ENCODE peak calls at places on chromosomes 2 and 18, in six cellular contexts. O is tibial artery; N is IMR-90; M is activated CD8-positive, alpha-beta T cell treated with anti-CD3 and anti-CD28 coated beads, Interleukin-2, amount 10 ng/mL, durations not matched to agents 7 days and 5 days; L is iPS-NIHi11; Z is activated gamma-delta T cell treated with Interleukin-2 at 50 U/mL for 16 hours. A is an unnamed sample.

GRCh38 chr2:8675543-8675942 is 6.3 kb upstream of the ID2 start:
- DNase-seq in Z (no peak), L (no peak), N (no peak), M (no peak), O (no peak), A (no peak)

GRCh38 chr2:234031207-234031606 is 19.3 kb upstream of the SPP2 start:
- DNase-seq in L (no peak), Z (no peak), M (no peak), N (peak), O (no peak), A (no peak)

GRCh38 chr2:24878341-24878740 is 41.7 kb downstream of the ADCY3 start:
- DNase-seq in L (no peak), O (no peak), N (no peak), M (no peak), Z (no peak), A (peak)

GRCh38 chr2:85377083-85377482 is 22.5 kb downstream of the ELMOD3 start:
- DNase-seq in Z (no peak), O (no peak), M (no peak), L (no peak), N (no peak), A (no peak)

GRCh38 chr2:175730025-175730424 is 272.0 kb downstream of the LNPK start:
- DNase-seq in O (no peak), Z (no peak), M (no peak), L (no peak), N (no peak), A (no peak)

GRCh38 chr2:64210816-64211215 is 66.6 kb upstream of the PELI1 start:
- DNase-seq in M (no peak), N (no peak), O (no peak), L (no peak), Z (no peak), A (no peak)

GRCh38 chr2:98013407-98014042 is 17.8 kb upstream of the TMEM131 start:
- DNase-seq in L (no peak), N (peak), O (no peak), M (no peak), Z (no peak), A (no peak)

GRCh38 chr2:95374916-95375471 is 27.5 kb upstream of the FAHD2A start:
- DNase-seq in O (peak), L (no peak), Z (no peak), N (peak), M (no peak), A (peak)

GRCh38 chr18:31931163-31931885 is 11.6 kb downstream of the TRAPPC8 start:
- DNase-seq in N (peak), Z (no peak), M (no peak), L (no peak), O (no peak), A (peak)

GRCh38 chr2:222690564-222691200 is 19.2 kb downstream of the MOGAT1 start:
- DNase-seq in Z (peak), N (peak), M (peak), O (peak), L (peak), A (peak)

GRCh38 chr2:12014088-12014960 is 267.9 kb downstream of the LPIN1 start:
- DNase-seq in L (no peak), M (no peak), Z (no peak), N (peak), O (peak), A (peak)

GRCh38 chr18:58416014-58416703 is 212.7 kb downstream of the ALPK2 start:
- DNase-seq in N (no peak), M (no peak), L (no peak), Z (no peak), O (no peak), A (no peak)

GRCh38 chr2:86700705-86701104 is 19.4 kb upstream of the RMND5A start:
- DNase-seq in Z (no peak), N (peak), O (no peak), M (no peak), L (no peak), A (no peak)

GRCh38 chr2:231677632-231678104 is 30.7 kb upstream of the PTMA start:
- DNase-seq in O (peak), M (peak), Z (peak), N (peak), L (no peak), A (peak)

GRCh38 chr2:186909095-186909494 is 60.1 kb upstream of the ZSWIM2 start:
- DNase-seq in Z (no peak), O (no peak), L (no peak), M (no peak), N (no peak), A (no peak)

GRCh38 chr2:104793971-104794370 is 59.9 kb upstream of the POU3F3 start:
- DNase-seq in L (no peak), M (no peak), O (no peak), N (no peak), Z (no peak), A (peak)

GRCh38 chr18:10798727-10799435 is 273.1 kb downstream of the NAPG start:
- DNase-seq in O (no peak), N (peak), Z (no peak), M (no peak), L (no peak), A (peak)

GRCh38 chr18:25223211-25223610 is 128.8 kb downstream of the ZNF521 start:
- DNase-seq in N (no peak), O (no peak), L (peak), Z (no peak), M (no peak), A (no peak)

GRCh38 chr2:191451116-191451515 is 205.9 kb downstream of the MYO1B start:
- DNase-seq in N (no peak), M (no peak), Z (no peak), O (no peak), L (no peak), A (peak)

GRCh38 chr2:3335001-3335400 is 42.6 kb downstream of the EIPR1 start:
- DNase-seq in N (no peak), Z (no peak), L (no peak), O (no peak), M (no peak), A (no peak)

GRCh38 chr2:96088340-96089335 is 27.7 kb downstream of the ADRA2B start:
- DNase-seq in Z (no peak), N (no peak), M (no peak), O (no peak), L (no peak), A (no peak)

GRCh38 chr2:134206573-134206972 is 47.3 kb upstream of the MGAT5 start:
- DNase-seq in N (peak), Z (no peak), M (no peak), O (peak), L (no peak), A (peak)

GRCh38 chr18:10275506-10275905 is 178.9 kb upstream of the APCDD1 start:
- DNase-seq in M (no peak), L (no peak), Z (no peak), N (no peak), O (no peak), A (no peak)

GRCh38 chr2:125224830-125225229 is 1199.7 kb downstream of the CNTNAP5 start:
- DNase-seq in Z (no peak), M (no peak), O (no peak), N (no peak), L (no peak), A (no peak)

GRCh38 chr2:174699993-174700766 is 64.1 kb downstream of the CHRNA1 start:
- DNase-seq in Z (peak), L (peak), M (peak), O (no peak), N (peak), A (peak)

GRCh38 chr2:174901075-174901474 is 104.1 kb downstream of the CHN1 start:
- DNase-seq in N (peak), M (no peak), O (no peak), Z (no peak), L (no peak), A (peak)

GRCh38 chr18:23924813-23925212 is 89.7 kb upstream of the TTC39C start:
- DNase-seq in Z (no peak), N (peak), L (no peak), M (no peak), O (no peak), A (peak)

GRCh38 chr2:45885111-45885685 is 233.7 kb downstream of the PRKCE start:
- DNase-seq in M (no peak), O (no peak), N (no peak), Z (no peak), L (no peak), A (no peak)

GRCh38 chr2:189501487-189501886 is 60.2 kb downstream of the WDR75 start:
- DNase-seq in Z (no peak), L (no peak), O (no peak), M (no peak), N (no peak), A (no peak)

GRCh38 chr2:149899390-149899789 is 311.8 kb upstream of the MMADHC start:
- DNase-seq in N (no peak), O (no peak), M (no peak), Z (no peak), L (peak), A (no peak)

GRCh38 chr2:215685218-215685962 is 249.5 kb upstream of the FN1 start:
- DNase-seq in Z (no peak), O (no peak), L (no peak), M (no peak), N (no peak), A (no peak)

GRCh38 chr2:226738821-226739507 is 60.7 kb downstream of the IRS1 start:
- DNase-seq in M (no peak), N (no peak), O (no peak), L (no peak), Z (no peak), A (no peak)

GRCh38 chr18:58611471-58612131 is 17.3 kb downstream of the ALPK2 start:
- DNase-seq in O (no peak), N (no peak), Z (no peak), L (peak), M (no peak), A (peak)

GRCh38 chr2:147110317-147110716 is 734.5 kb upstream of the ACVR2A start:
- DNase-seq in L (peak), M (no peak), N (no peak), O (no peak), Z (no peak), A (no peak)

GRCh38 chr2:25301453-25302352 is 40.0 kb downstream of the DNMT3A start:
- DNase-seq in M (peak), O (no peak), Z (peak), N (peak), L (no peak), A (peak)

GRCh38 chr18:25289040-25289631 is 62.8 kb downstream of the ZNF521 start:
- DNase-seq in M (no peak), Z (no peak), N (peak), O (peak), L (no peak), A (peak)

GRCh38 chr2:9335322-9335754 is 88.0 kb downstream of the ITGB1BP1 start:
- DNase-seq in N (no peak), Z (no peak), L (no peak), M (no peak), O (no peak), A (no peak)

GRCh38 chr2:14303366-14304115 is 329.0 kb upstream of the LRATD1 start:
- DNase-seq in L (no peak), M (no peak), O (no peak), Z (no peak), N (no peak), A (no peak)